ENCODE peak calls at places on chromosome 17, in ten cellular contexts. O is T follicular helper cell, H is aorta, C is PC-9, W is suprapubic skin, U is Calu3, K is WTC11, R is cortex of kidney, E is IMR-90, B is cardiac fibroblast. S is an unnamed sample.

GRCh38 chr17:59038734-59039133 is 67.9 kb downstream of the TRIM37 start:
- DNase-seq in O (no peak), H (no peak), C (no peak), W (no peak), U (no peak), K (no peak), R (no peak), E (peak; percentile 88), B (peak; percentile 68), S (no peak)

GRCh38 chr17:50931003-50931878 is 65.1 kb upstream of the TOB1 start:
- DNase-seq in O (no peak), H (peak; percentile 93), C (peak; percentile 72), W (peak; percentile 86), U (peak; percentile 74), K (peak; percentile 74), R (no peak), E (peak; percentile 86), B (peak; percentile 83), S (no peak)

GRCh38 chr17:6460531-6461161 is 16.4 kb downstream of the PIMREG start:
- DNase-seq in O (no peak), H (peak; percentile 12), C (no peak), W (no peak), U (no peak), K (no peak), R (no peak), E (no peak), B (no peak), S (no peak)

GRCh38 chr17:62676231-62676943 is 48.9 kb downstream of the MRC2 start:
- DNase-seq in O (no peak), H (no peak), C (no peak), W (no peak), U (no peak), K (no peak), R (no peak), E (no peak), B (no peak), S (no peak)

GRCh38 chr17:39069114-39069756 is 82.2 kb downstream of the PLXDC1 start:
- DNase-seq in O (no peak), H (no peak), C (peak; percentile 35), W (no peak), U (peak; percentile 67), K (no peak), R (no peak), E (peak; percentile 54), B (peak; percentile 70), S (no peak)

GRCh38 chr17:4947010-4947410 is 1.3 kb downstream of the PFN1 start:
- DNase-seq in O (no peak), H (peak; percentile 56), C (no peak), W (no peak), U (no peak), K (no peak), R (no peak), E (no peak), B (no peak), S (no peak)

GRCh38 chr17:74758846-74759163 is 10.4 kb downstream of the NHERF1 start:
- DNase-seq in O (no peak), H (no peak), C (no peak), W (no peak), U (no peak), K (no peak), R (no peak), E (peak; percentile 27), B (peak; percentile 48), S (no peak)

GRCh38 chr17:50204431-50204830 is 3.0 kb upstream of the COL1A1 start:
- DNase-seq in O (no peak), H (no peak), C (no peak), W (peak; percentile 43), U (no peak), K (no peak), R (no peak), E (no peak), B (no peak), S (no peak)

GRCh38 chr17:62109378-62109902 is 44.4 kb upstream of the MED13 start:
- DNase-seq in O (peak; percentile 18), H (peak; percentile 64), C (peak; percentile 79), W (no peak), U (peak; percentile 81), K (peak; percentile 85), R (no peak), E (peak; percentile 60), B (peak; percentile 76), S (peak; percentile 12)

GRCh38 chr17:45432405-45433113 is at the start of gene ARHGAP27:
- DNase-seq in O (no peak), H (peak; percentile 74), C (peak; percentile 48), W (peak; percentile 84), U (peak; percentile 70), K (peak; percentile 67), R (no peak), E (no peak), B (peak; percentile 27), S (no peak)

GRCh38 chr17:15782809-15783208 is 50.7 kb downstream of the TBC1D26 start:
- DNase-seq in O (no peak), H (peak; percentile 78), C (no peak), W (peak; percentile 68), U (peak; percentile 4), K (peak; percentile 46), R (no peak), E (no peak), B (peak; percentile 59), S (no peak)

GRCh38 chr17:62687997-62688396 is 60.5 kb downstream of the MRC2 start:
- DNase-seq in O (no peak), H (no peak), C (no peak), W (no peak), U (no peak), K (no peak), R (no peak), E (no peak), B (no peak), S (no peak)

GRCh38 chr17:17940451-17940911 is 31.7 kb downstream of the TOM1L2 start:
- DNase-seq in O (no peak), H (no peak), C (no peak), W (no peak), U (no peak), K (no peak), R (no peak), E (peak; percentile 47), B (peak; percentile 48), S (no peak)

GRCh38 chr17:17059301-17059890 is 17.1 kb downstream of the MPRIP start:
- DNase-seq in O (no peak), H (no peak), C (no peak), W (peak; percentile 49), U (no peak), K (peak; percentile 5), R (no peak), E (no peak), B (no peak), S (no peak)

GRCh38 chr17:77445908-77446535 is 305.3 kb downstream of the SEC14L1 start:
- DNase-seq in O (peak; percentile 44), H (peak; percentile 73), C (no peak), W (no peak), U (peak; percentile 66), K (no peak), R (no peak), E (peak; percentile 56), B (no peak), S (no peak)

GRCh38 chr17:305090-305976 is 47.3 kb downstream of the RPH3AL start:
- DNase-seq in O (no peak), H (peak; percentile 54), C (peak; percentile 13), W (no peak), U (no peak), K (no peak), R (no peak), E (no peak), B (no peak), S (no peak)

GRCh38 chr17:59454633-59455105 is 110.7 kb upstream of the DHX40 start:
- DNase-seq in O (no peak), H (no peak), C (peak; percentile 39), W (no peak), U (no peak), K (no peak), R (no peak), E (no peak), B (no peak), S (no peak)

GRCh38 chr17:39001703-39002637 is 34.8 kb upstream of the FBXO47 start:
- DNase-seq in O (no peak), H (peak; percentile 92), C (peak; percentile 86), W (peak; percentile 95), U (peak; percentile 93), K (peak; percentile 28), R (no peak), E (peak; percentile 13), B (peak; percentile 95), S (no peak)

GRCh38 chr17:10033449-10033848 is 128.4 kb upstream of the RCVRN start:
- DNase-seq in O (no peak), H (no peak), C (no peak), W (no peak), U (no peak), K (no peak), R (no peak), E (no peak), B (no peak), S (no peak)

GRCh38 chr17:43979671-43980070 is 24.8 kb upstream of the NAGS start:
- DNase-seq in O (no peak), H (no peak), C (no peak), W (no peak), U (no peak), K (no peak), R (no peak), E (no peak), B (no peak), S (no peak)

GRCh38 chr17:44222112-44222869 is 2.8 kb upstream of the UBTF start:
- DNase-seq in O (no peak), H (peak; percentile 87), C (peak; percentile 60), W (peak; percentile 83), U (peak; percentile 81), K (peak; percentile 69), R (no peak), E (peak; percentile 66), B (peak; percentile 72), S (peak; percentile 34)

GRCh38 chr17:20066253-20066652 is 57.1 kb downstream of the SPECC1 start:
- DNase-seq in O (no peak), H (peak; percentile 71), C (peak; percentile 91), W (no peak), U (no peak), K (no peak), R (no peak), E (peak; percentile 80), B (peak; percentile 79), S (no peak)

GRCh38 chr17:32596666-32597065 is 109.9 kb downstream of the CDK5R1 start:
- DNase-seq in O (no peak), H (no peak), C (no peak), W (no peak), U (no peak), K (no peak), R (no peak), E (peak; percentile 5), B (peak; percentile 5), S (no peak)

GRCh38 chr17:77281024-77281903 is 140.5 kb downstream of the SEC14L1 start:
- DNase-seq in O (peak; percentile 60), H (no peak), C (peak; percentile 36), W (no peak), U (peak; percentile 87), K (peak; percentile 69), R (no peak), E (peak; percentile 29), B (no peak), S (peak; percentile 68)

S was measured in T-helper 17 cell.